ENCODE peak calls at places on chromosome 4, in five cellular contexts. One of them, this sample, is unnamed.

GRCh38 chr4:64897683-64898082 is 488.4 kb upstream of the TECRL start:
- DNase-seq in HCT116: no peak
- DNase-seq in breast epithelium: no peak
- DNase-seq in A549: no peak
- DNase-seq in stomach: no peak
- DNase-seq in this sample: no peak

GRCh38 chr4:172481802-172482508 is 668.8 kb downstream of the GALNTL6 start:
- DNase-seq in HCT116: no peak
- DNase-seq in breast epithelium: no peak
- DNase-seq in A549: no peak
- DNase-seq in stomach: no peak
- DNase-seq in this sample: no peak

GRCh38 chr4:1154126-1154522 is 18.3 kb downstream of the SPON2 start:
- DNase-seq in HCT116: no peak
- DNase-seq in breast epithelium: no peak
- DNase-seq in A549: no peak
- DNase-seq in stomach: no peak
- DNase-seq in this sample: no peak

GRCh38 chr4:70197842-70198241 is 2.3 kb downstream of the ODAM start:
- DNase-seq in HCT116: no peak
- DNase-seq in breast epithelium: no peak
- DNase-seq in A549: no peak
- DNase-seq in stomach: peak; percentile 83
- DNase-seq in this sample: no peak

GRCh38 chr4:85952982-85953650 is 406.7 kb downstream of the MAPK10 start:
- DNase-seq in HCT116: no peak
- DNase-seq in breast epithelium: no peak
- DNase-seq in A549: no peak
- DNase-seq in stomach: no peak
- DNase-seq in this sample: no peak

GRCh38 chr4:25638221-25638601 is 17.4 kb upstream of the SLC34A2 start:
- DNase-seq in HCT116: no peak
- DNase-seq in breast epithelium: no peak
- DNase-seq in A549: no peak
- DNase-seq in stomach: no peak
- DNase-seq in this sample: no peak

GRCh38 chr4:15677507-15677988 is 4.1 kb upstream of the FAM200B start:
- DNase-seq in HCT116: peak; percentile 82
- DNase-seq in breast epithelium: no peak
- DNase-seq in A549: peak; percentile 89
- DNase-seq in stomach: peak; percentile 36
- DNase-seq in this sample: no peak

GRCh38 chr4:10098770-10099139 is 17.8 kb downstream of the WDR1 start:
- DNase-seq in HCT116: peak; percentile 41
- DNase-seq in breast epithelium: no peak
- DNase-seq in A549: no peak
- DNase-seq in stomach: no peak
- DNase-seq in this sample: no peak

GRCh38 chr4:145012841-145013240 is 85.2 kb downstream of the ANAPC10 start:
- DNase-seq in HCT116: no peak
- DNase-seq in breast epithelium: no peak
- DNase-seq in A549: peak; percentile 27
- DNase-seq in stomach: no peak
- DNase-seq in this sample: no peak
- H3K27ac ChIP-seq in HCT116: no peak overlapping the region
- H3K27ac ChIP-seq in breast epithelium: no peak overlapping the region
- H3K27ac ChIP-seq in A549: peak overlapping the region; percentile 45
- H3K27ac ChIP-seq in stomach: no peak overlapping the region
- H3K27ac ChIP-seq in this sample: no peak overlapping the region

GRCh38 chr4:139083533-139084424 is 68.2 kb downstream of the NOCT start:
- DNase-seq in HCT116: peak; percentile 86
- DNase-seq in breast epithelium: peak; percentile 82
- DNase-seq in A549: peak; percentile 96
- DNase-seq in stomach: peak; percentile 90
- DNase-seq in this sample: peak; percentile 83
- TF ChIP-seq POLR2A in HCT116: no peak
- TF ChIP-seq POLR2A in breast epithelium: no peak
- TF ChIP-seq POLR2A in A549: peak; percentile 41
- TF ChIP-seq POLR2A in stomach: no peak
- TF ChIP-seq POLR2A in this sample: no peak

DNA sequence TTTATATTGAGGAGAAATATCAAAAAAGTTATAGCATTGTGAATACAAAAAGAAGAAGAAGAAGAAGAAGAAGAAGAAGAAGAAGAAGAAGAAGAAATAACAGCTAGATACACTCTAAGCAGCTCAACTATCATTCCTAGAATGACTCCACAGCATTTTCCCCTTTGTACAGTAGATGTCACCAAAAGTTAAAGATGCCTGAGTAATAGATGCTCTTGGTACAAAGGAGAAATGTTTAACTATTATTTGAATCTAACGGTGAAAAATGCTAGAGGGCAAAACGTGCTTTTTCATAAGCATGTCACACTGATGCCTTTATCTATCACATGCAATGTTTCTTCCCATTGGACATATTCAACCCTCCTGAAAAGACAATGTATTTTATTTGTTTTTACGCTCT is 178.4 kb upstream of the GPRIN3 start:
- DNase-seq in HCT116: no peak
- DNase-seq in breast epithelium: no peak
- DNase-seq in A549: peak; percentile 22
- DNase-seq in stomach: no peak
- DNase-seq in this sample: no peak
- TF ChIP-seq CTCF in HCT116: no peak
- TF ChIP-seq CTCF in breast epithelium: no peak
- TF ChIP-seq CTCF in A549: peak; percentile 37
- TF ChIP-seq CTCF in stomach: no peak
- TF ChIP-seq CTCF in this sample: peak; percentile 34

GRCh38 chr4:89007338-89007737 is 49.6 kb downstream of the FAM13A start:
- DNase-seq in HCT116: no peak
- DNase-seq in breast epithelium: no peak
- DNase-seq in A549: no peak
- DNase-seq in stomach: no peak
- DNase-seq in this sample: no peak
- H3K27ac ChIP-seq in HCT116: no peak overlapping the region
- H3K27ac ChIP-seq in breast epithelium: no peak overlapping the region
- H3K27ac ChIP-seq in A549: no peak overlapping the region
- H3K27ac ChIP-seq in stomach: no peak overlapping the region
- H3K27ac ChIP-seq in this sample: no peak overlapping the region

GRCh38 chr4:140754918-140755810 is 1.0 kb downstream of the TBC1D9 start:
- DNase-seq in HCT116: no peak
- DNase-seq in breast epithelium: no peak
- DNase-seq in A549: no peak
- DNase-seq in stomach: no peak
- DNase-seq in this sample: no peak
- TF ChIP-seq POLR2A in HCT116: no peak
- TF ChIP-seq POLR2A in breast epithelium: no peak
- TF ChIP-seq POLR2A in A549: no peak
- TF ChIP-seq POLR2A in stomach: no peak
- TF ChIP-seq POLR2A in this sample: no peak

GRCh38 chr4:60863442-60863841 is 336.7 kb upstream of the ADGRL3 start:
- DNase-seq in HCT116: no peak
- DNase-seq in breast epithelium: no peak
- DNase-seq in A549: no peak
- DNase-seq in stomach: no peak
- DNase-seq in this sample: no peak

GRCh38 chr4:60868232-60868960 is 331.7 kb upstream of the ADGRL3 start:
- DNase-seq in HCT116: no peak
- DNase-seq in breast epithelium: no peak
- DNase-seq in A549: no peak
- DNase-seq in stomach: no peak
- DNase-seq in this sample: no peak

DNA sequence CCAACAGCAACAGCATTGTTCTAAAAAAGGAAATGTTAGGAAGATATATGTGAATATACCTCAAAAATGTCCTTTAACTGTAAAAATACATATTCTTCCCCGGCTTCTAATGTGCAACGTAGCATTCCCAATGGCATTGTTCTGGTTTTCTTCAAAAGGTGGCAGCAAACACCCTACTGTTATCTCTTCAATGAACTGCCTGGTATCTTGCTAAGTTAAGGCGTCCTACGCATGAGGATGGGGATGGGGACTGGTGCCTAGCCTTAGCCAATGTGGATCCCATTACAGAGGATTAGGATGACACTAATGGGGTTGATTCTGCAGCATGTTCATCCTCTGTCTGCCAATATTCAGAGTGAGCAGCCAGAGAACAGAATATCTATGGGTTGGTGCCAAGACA is 334.9 kb upstream of the ADGRL3 start:
- DNase-seq in HCT116: no peak
- DNase-seq in breast epithelium: no peak
- DNase-seq in A549: no peak
- DNase-seq in stomach: no peak
- DNase-seq in this sample: no peak
- TF ChIP-seq CTCF in HCT116: no peak
- TF ChIP-seq CTCF in breast epithelium: no peak
- TF ChIP-seq CTCF in A549: no peak
- TF ChIP-seq CTCF in stomach: no peak
- TF ChIP-seq CTCF in this sample: no peak

GRCh38 chr4:16717266-16717970 is 181.0 kb downstream of the LDB2 start:
- DNase-seq in HCT116: no peak
- DNase-seq in breast epithelium: no peak
- DNase-seq in A549: no peak
- DNase-seq in stomach: no peak
- DNase-seq in this sample: no peak
- H3K27ac ChIP-seq in HCT116: no peak overlapping the region
- H3K27ac ChIP-seq in breast epithelium: no peak overlapping the region
- H3K27ac ChIP-seq in A549: no peak overlapping the region
- H3K27ac ChIP-seq in stomach: no peak overlapping the region
- H3K27ac ChIP-seq in this sample: no peak overlapping the region

DNA sequence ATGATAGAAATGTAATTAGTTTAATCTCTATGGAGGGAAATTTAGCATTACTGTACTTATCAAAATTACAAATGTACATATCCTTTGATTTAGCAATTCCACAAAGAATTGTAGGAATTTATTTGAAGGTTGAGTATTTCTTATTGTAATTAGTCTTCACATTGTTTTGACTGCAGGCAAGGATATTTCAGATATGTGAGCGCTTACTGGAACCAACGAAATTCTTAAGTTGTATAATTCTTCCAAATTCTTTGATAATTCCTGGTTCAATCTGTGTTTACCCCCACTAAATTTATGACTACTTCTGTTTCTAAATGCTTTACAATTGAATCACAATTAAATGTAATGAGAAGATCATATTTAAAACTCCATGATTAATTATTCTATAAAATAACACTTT is 26.9 kb upstream of the WWC2 start:
- DNase-seq in HCT116: no peak
- DNase-seq in breast epithelium: no peak
- DNase-seq in A549: no peak
- DNase-seq in stomach: no peak
- DNase-seq in this sample: no peak
- TF ChIP-seq POLR2A in HCT116: no peak
- TF ChIP-seq POLR2A in breast epithelium: no peak
- TF ChIP-seq POLR2A in A549: no peak
- TF ChIP-seq POLR2A in stomach: no peak
- TF ChIP-seq POLR2A in this sample: no peak

GRCh38 chr4:26815199-26815598 is 45.4 kb upstream of the STIM2 start:
- DNase-seq in HCT116: no peak
- DNase-seq in breast epithelium: no peak
- DNase-seq in A549: no peak
- DNase-seq in stomach: no peak
- DNase-seq in this sample: no peak
- TF ChIP-seq CTCF in HCT116: no peak
- TF ChIP-seq CTCF in breast epithelium: no peak
- TF ChIP-seq CTCF in A549: no peak
- TF ChIP-seq CTCF in stomach: no peak
- TF ChIP-seq CTCF in this sample: no peak

DNA sequence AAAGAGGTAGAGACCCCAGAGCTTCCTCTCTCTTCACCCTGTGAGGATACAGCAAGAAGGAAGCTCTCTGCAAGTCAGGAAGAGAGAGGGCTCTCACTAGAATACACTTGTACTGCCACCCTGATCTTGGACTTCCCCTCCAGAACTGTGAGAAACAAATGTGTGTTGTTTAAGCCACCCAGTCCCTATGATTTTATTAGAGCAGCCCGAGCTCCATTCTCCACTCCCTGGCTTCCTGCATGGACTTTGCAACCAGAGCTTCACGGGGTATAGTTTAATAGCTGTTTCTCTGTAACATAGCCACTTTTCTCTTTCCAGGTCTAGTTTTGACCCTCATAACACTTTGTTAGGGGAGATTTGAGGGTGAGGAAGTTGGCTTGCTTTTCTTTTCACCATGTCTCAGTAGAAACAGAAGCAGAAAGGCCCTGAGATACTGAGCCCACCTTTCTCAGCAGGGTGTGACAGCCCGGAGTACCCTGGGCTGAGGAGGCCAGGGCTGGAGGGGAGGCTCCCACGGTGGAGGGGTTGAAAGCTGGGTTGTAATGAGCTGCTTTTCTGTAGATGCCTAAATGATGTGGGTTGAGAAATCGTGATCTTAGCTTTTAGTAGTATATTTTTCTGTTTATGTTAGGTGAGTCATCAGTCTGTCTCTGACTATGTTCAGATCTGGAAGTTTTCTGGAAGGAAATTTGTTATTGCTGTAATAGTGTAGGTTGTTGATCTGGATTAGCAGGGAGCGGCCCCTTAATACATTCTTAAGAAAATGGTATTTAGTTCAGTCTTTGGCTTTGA is 118.6 kb downstream of the PTTG2 start:
- DNase-seq in HCT116: no peak
- DNase-seq in breast epithelium: no peak
- DNase-seq in A549: peak; percentile 13
- DNase-seq in stomach: no peak
- DNase-seq in this sample: no peak
- H3K27ac ChIP-seq in HCT116: peak overlapping the region; percentile 47
- H3K27ac ChIP-seq in breast epithelium: no peak overlapping the region
- H3K27ac ChIP-seq in A549: peak overlapping the region; percentile 74
- H3K27ac ChIP-seq in stomach: peak overlapping the region; percentile 76
- H3K27ac ChIP-seq in this sample: peak overlapping the region; percentile 90